ENCODE peak calls at places on chromosomes 2 and 18, in six cellular contexts. Q is fibroblast of mammary gland, J is NCI-H1930, Z is psoas muscle, T is lung, X is GM19239. U is an unnamed sample.

GRCh38 chr2:109208071-109208950 is 79.3 kb downstream of the SH3RF3 start:
- DNase-seq in Q (peak; percentile 88), J (no peak), Z (no peak), T (no peak), X (no peak), U (no peak)

GRCh38 chr2:201558665-201559064 is 84.6 kb downstream of the TMEM237 start:
- DNase-seq in Q (no peak), J (no peak), Z (no peak), T (no peak), X (no peak), U (peak; percentile 4)

GRCh38 chr18:50104421-50104820 is 90.5 kb downstream of the MYO5B start:
- DNase-seq in Q (no peak), J (no peak), Z (no peak), T (no peak), X (no peak), U (no peak)

GRCh38 chr2:46991985-46992384 is 76.4 kb upstream of the MCFD2 start:
- DNase-seq in Q (no peak), J (no peak), Z (no peak), T (no peak), X (no peak), U (no peak)

GRCh38 chr2:154489271-154489858 is 209.1 kb upstream of the KCNJ3 start:
- DNase-seq in Q (no peak), J (no peak), Z (no peak), T (no peak), X (no peak), U (no peak)

GRCh38 chr2:74768401-74768914 is 65.5 kb upstream of the HK2 start:
- DNase-seq in Q (no peak), J (no peak), Z (no peak), T (no peak), X (no peak), U (no peak)

GRCh38 chr2:182597570-182597969 is 118.5 kb upstream of the DNAJC10 start:
- DNase-seq in Q (peak; percentile 58), J (no peak), Z (no peak), T (no peak), X (no peak), U (no peak)

GRCh38 chr2:71930073-71930681 is 217.5 kb downstream of the CYP26B1 start:
- DNase-seq in Q (peak; percentile 72), J (no peak), Z (no peak), T (peak; percentile 27), X (no peak), U (no peak)

GRCh38 chr2:219684721-219685689 is 57.6 kb downstream of the SLC4A3 start:
- DNase-seq in Q (peak; percentile 89), J (no peak), Z (peak; percentile 85), T (peak; percentile 80), X (peak; percentile 54), U (peak; percentile 72)

GRCh38 chr18:32802606-32803451 is 30.0 kb upstream of the KLHL14 start:
- DNase-seq in Q (no peak), J (no peak), Z (no peak), T (no peak), X (no peak), U (no peak)

GRCh38 chr2:101153077-101153707 is 2.0 kb upstream of the TBC1D8 start:
- DNase-seq in Q (no peak), J (no peak), Z (no peak), T (no peak), X (no peak), U (no peak)

GRCh38 chr2:71798266-71799012 is 345.1 kb downstream of the DYSF start:
- DNase-seq in Q (peak; percentile 41), J (peak; percentile 5), Z (no peak), T (no peak), X (peak; percentile 42), U (no peak)

GRCh38 chr18:56329536-56329935 is 308.9 kb downstream of the TXNL1 start:
- DNase-seq in Q (no peak), J (no peak), Z (no peak), T (no peak), X (no peak), U (no peak)